ENCODE peak calls at places on chromosomes 16 and 17, in four cellular contexts. N is AG09309, J is left lung, W is AG09319. T is an unnamed sample.

GRCh38 chr17:46212634-46213435 is 19.6 kb upstream of the KANSL1 start:
- DNase-seq in N (peak), J (no peak), W (peak), T (peak)

GRCh38 chr17:29131814-29132682 is 48.1 kb downstream of the MYO18A start:
- DNase-seq in N (peak), J (peak), W (peak), T (no peak)

GRCh38 chr17:80906364-80907259 is 85.0 kb upstream of the CHMP6 start:
- DNase-seq in N (no peak), J (peak), W (no peak), T (no peak)

GRCh38 chr16:77660311-77660710 is 62.0 kb upstream of the NUDT7 start:
- DNase-seq in N (peak), J (no peak), W (peak), T (no peak)

GRCh38 chr16:7861891-7862585 is 529.4 kb downstream of the RBFOX1 start:
- DNase-seq in N (no peak), J (no peak), W (no peak), T (no peak)

GRCh38 chr16:4319454-4319853 is 3.6 kb downstream of the GLIS2 start:
- DNase-seq in N (no peak), J (peak), W (no peak), T (peak)

GRCh38 chr16:64051826-64052225 is 1070.0 kb downstream of the CDH11 start:
- DNase-seq in N (no peak), J (no peak), W (no peak), T (no peak)

GRCh38 chr16:13039526-13039925 is 138.1 kb downstream of the SHISA9 start:
- DNase-seq in N (no peak), J (no peak), W (no peak), T (no peak)

GRCh38 chr16:80936410-80936809 is 70.3 kb downstream of the CMC2 start:
- DNase-seq in N (peak), J (no peak), W (no peak), T (no peak)

GRCh38 chr17:80782536-80783427 is 208.9 kb upstream of the CHMP6 start:
- DNase-seq in N (no peak), J (no peak), W (no peak), T (no peak)

GRCh38 chr16:30875881-30876791 is 17.7 kb downstream of the BCL7C start:
- DNase-seq in N (no peak), J (no peak), W (no peak), T (peak)

GRCh38 chr16:30874244-30874820 is 19.5 kb downstream of the BCL7C start:
- DNase-seq in N (no peak), J (no peak), W (no peak), T (no peak)

GRCh38 chr16:30874821-30875717 is 18.8 kb downstream of the BCL7C start:
- DNase-seq in N (peak), J (peak), W (peak), T (peak)

GRCh38 chr16:30882429-30883310 is 11.2 kb downstream of the BCL7C start:
- DNase-seq in N (no peak), J (peak), W (no peak), T (no peak)

DNA sequence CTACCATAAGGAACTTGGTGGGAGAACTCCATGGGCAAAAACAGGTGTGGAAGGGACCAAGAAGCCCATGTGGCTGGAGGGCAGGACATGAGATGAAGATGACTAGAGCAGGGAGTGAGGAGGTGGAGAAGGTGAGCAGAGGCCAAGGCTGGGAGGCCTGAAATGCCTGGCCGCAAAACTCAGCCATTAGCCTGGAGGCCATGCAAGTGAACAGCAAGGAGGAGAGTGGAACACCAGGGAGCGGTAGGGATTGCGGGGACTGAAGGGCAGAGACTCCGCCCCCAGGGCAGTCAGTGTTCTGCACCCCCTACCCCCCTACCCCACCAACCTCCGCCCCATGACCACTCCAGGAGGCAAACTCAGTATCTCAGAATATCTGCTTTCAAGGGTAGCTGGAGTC is 17.0 kb downstream of the BCL7C start:
- DNase-seq in N (no peak), J (no peak), W (no peak), T (no peak)
- TF ChIP-seq CTCF in N (no peak), J (no peak), W (no peak), T (no peak)

GRCh38 chr16:57661936-57662906 is 5.9 kb upstream of the ADGRG3 start:
- DNase-seq in N (no peak), J (no peak), W (no peak), T (no peak)

GRCh38 chr16:57665541-57665940 is 2.6 kb upstream of the ADGRG3 start:
- DNase-seq in N (no peak), J (no peak), W (no peak), T (no peak)

GRCh38 chr16:57663436-57663835 is 4.7 kb upstream of the ADGRG3 start:
- DNase-seq in N (no peak), J (no peak), W (no peak), T (no peak)

GRCh38 chr16:57664662-57665025 is 3.5 kb upstream of the ADGRG3 start:
- DNase-seq in N (no peak), J (no peak), W (no peak), T (no peak)

DNA sequence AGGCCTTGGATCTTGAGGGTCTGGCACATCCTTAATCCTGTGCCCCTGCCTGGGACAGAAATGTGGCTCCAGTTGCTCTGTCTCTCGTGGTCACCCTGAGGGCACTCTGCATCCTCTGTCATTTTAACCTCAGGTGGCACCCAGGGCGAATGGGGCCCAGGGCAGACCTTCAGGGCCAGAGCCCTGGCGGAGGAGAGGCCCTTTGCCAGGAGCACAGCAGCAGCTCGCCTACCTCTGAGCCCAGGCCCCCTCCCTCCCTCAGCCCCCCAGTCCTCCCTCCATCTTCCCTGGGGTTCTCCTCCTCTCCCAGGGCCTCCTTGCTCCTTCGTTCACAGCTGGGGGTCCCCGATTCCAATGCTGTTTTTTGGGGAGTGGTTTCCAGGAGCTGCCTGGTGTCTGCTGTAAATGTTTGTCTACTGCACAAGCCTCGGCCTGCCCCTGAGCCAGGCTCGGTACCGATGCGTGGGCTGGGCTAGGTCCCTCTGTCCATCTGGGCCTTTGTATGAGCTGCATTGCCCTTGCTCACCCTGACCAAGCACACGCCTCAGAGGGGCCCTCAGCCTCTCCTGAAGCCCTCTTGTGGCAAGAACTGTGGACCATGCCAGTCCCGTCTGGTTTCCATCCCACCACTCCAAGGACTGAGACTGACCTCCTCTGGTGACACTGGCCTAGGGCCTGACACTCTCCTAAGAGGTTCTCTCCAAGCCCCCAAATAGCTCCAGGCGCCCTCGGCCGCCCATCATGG is 4.0 kb upstream of the ADGRG3 start:
- DNase-seq in N (no peak), J (no peak), W (no peak), T (no peak)
- TF ChIP-seq CTCF in N (no peak), J (no peak), W (no peak), T (no peak)

GRCh38 chr16:457732-458400 is 32.4 kb downstream of the RAB11FIP3 start:
- DNase-seq in N (no peak), J (no peak), W (no peak), T (no peak)
- TF ChIP-seq CTCF in N (no peak), J (no peak), W (no peak), T (no peak)

GRCh38 chr17:8503368-8503767 is 67.7 kb downstream of the NDEL1 start:
- DNase-seq in N (no peak), J (no peak), W (no peak), T (no peak)
- TF ChIP-seq CTCF in N (no peak), J (no peak), W (no peak), T (no peak)

GRCh38 chr17:56499799-56500388 is 93.6 kb upstream of the NOG start:
- DNase-seq in N (no peak), J (no peak), W (no peak), T (no peak)
- TF ChIP-seq CTCF in N (peak), J (peak), W (peak), T (peak)

GRCh38 chr16:10949424-10949970 is 5.1 kb downstream of the CLEC16A start:
- DNase-seq in N (no peak), J (no peak), W (no peak), T (peak)
- TF ChIP-seq CTCF in N (no peak), J (no peak), W (no peak), T (no peak)

GRCh38 chr17:65688307-65688706 is 126.9 kb upstream of the AXIN2 start:
- DNase-seq in N (no peak), J (no peak), W (no peak), T (no peak)

GRCh38 chr17:65685110-65685509 is 123.7 kb upstream of the AXIN2 start:
- DNase-seq in N (no peak), J (no peak), W (no peak), T (no peak)

GRCh38 chr17:65683428-65683827 is 122.0 kb upstream of the AXIN2 start:
- DNase-seq in N (no peak), J (no peak), W (no peak), T (no peak)

GRCh38 chr17:65684631-65685030 is 123.2 kb upstream of the AXIN2 start:
- DNase-seq in N (no peak), J (no peak), W (no peak), T (no peak)
- TF ChIP-seq CTCF in N (no peak), J (no peak), W (no peak), T (no peak)

GRCh38 chr16:86049641-86050040 is 150.7 kb downstream of the IRF8 start:
- DNase-seq in N (no peak), J (no peak), W (no peak), T (no peak)

GRCh38 chr16:86050111-86050510 is 151.1 kb downstream of the IRF8 start:
- DNase-seq in N (no peak), J (no peak), W (no peak), T (no peak)

GRCh38 chr16:86050591-86051375 is 151.8 kb downstream of the IRF8 start:
- DNase-seq in N (no peak), J (no peak), W (no peak), T (no peak)

GRCh38 chr16:86048221-86048620 is 149.3 kb downstream of the IRF8 start:
- DNase-seq in N (no peak), J (no peak), W (no peak), T (no peak)

GRCh38 chr16:86048882-86049585 is 150.1 kb downstream of the IRF8 start:
- DNase-seq in N (no peak), J (no peak), W (no peak), T (no peak)
- TF ChIP-seq CTCF in N (no peak), J (no peak), W (no peak), T (no peak)

T was measured in GM13976.